ENCODE peak calls at places on chromosomes 11 and 22, in six cellular contexts. R, G, A, N, B and J are unnamed samples. For H3K36me3, the result is how much of the 10 kb centered on the place peaks cover.

GRCh38 chr22:41401781-41402648 is 20.3 kb downstream of the TEF start:
- DNase-seq in R (peak), G (peak), A (no peak), N (no peak), B (no peak), J (peak)

GRCh38 chr22:47341464-47341863 is 579.0 kb downstream of the TBC1D22A start:
- DNase-seq in R (no peak), G (no peak), A (no peak), N (no peak), B (no peak), J (no peak)

GRCh38 chr22:19419086-19419463 is 12.5 kb downstream of the HIRA start:
- DNase-seq in R (no peak), G (no peak), A (peak), N (no peak), B (peak), J (no peak)

GRCh38 chr11:109619498-109619897 is 197.5 kb downstream of the C11orf87 start:
- DNase-seq in R (no peak), G (no peak), A (no peak), N (no peak), B (no peak), J (no peak)

GRCh38 chr11:93861808-93862207 is 11.4 kb upstream of the VSTM5 start:
- DNase-seq in R (no peak), G (no peak), A (no peak), N (no peak), B (peak), J (no peak)

GRCh38 chr11:10288881-10289764 is 4.9 kb downstream of the SBF2 start:
- DNase-seq in R (no peak), G (no peak), A (peak), N (no peak), B (no peak), J (no peak)

GRCh38 chr22:47167056-47167455 is 404.6 kb downstream of the TBC1D22A start:
- DNase-seq in R (peak), G (no peak), A (peak), N (no peak), B (no peak), J (peak)

GRCh38 chr11:9535189-9535781 is 38.2 kb upstream of the WEE1 start:
- DNase-seq in R (peak), G (peak), A (peak), N (no peak), B (peak), J (peak)

GRCh38 chr22:36211237-36211881 is 9.8 kb upstream of the APOL4 start:
- DNase-seq in R (no peak), G (no peak), A (no peak), N (no peak), B (peak), J (no peak)

GRCh38 chr11:13126430-13126829 is 117.3 kb downstream of the RASSF10 start:
- DNase-seq in R (no peak), G (no peak), A (no peak), N (no peak), B (no peak), J (no peak)

GRCh38 chr11:106077609-106078517 is at the start of gene AASDHPPT:
- DNase-seq in R (no peak), G (no peak), A (no peak), N (no peak), B (peak), J (peak)

GRCh38 chr11:127493330-127493729 is 492.8 kb upstream of the KIRREL3 start:
- DNase-seq in R (no peak), G (no peak), A (no peak), N (no peak), B (peak), J (no peak)

GRCh38 chr22:30318773-30319419 is 7.8 kb downstream of the TBC1D10A start:
- DNase-seq in R (no peak), G (no peak), A (no peak), N (no peak), B (no peak), J (no peak)

GRCh38 chr22:19773470-19774040 is 13.0 kb downstream of the TBX1 start:
- DNase-seq in R (no peak), G (no peak), A (peak), N (no peak), B (no peak), J (no peak)

GRCh38 chr22:43244803-43245527 is 58.0 kb upstream of the TTLL12 start:
- DNase-seq in R (no peak), G (no peak), A (no peak), N (no peak), B (no peak), J (no peak)

GRCh38 chr11:65291613-65292012 is 23.1 kb upstream of the CDC42EP2 start:
- DNase-seq in R (no peak), G (no peak), A (no peak), N (no peak), B (no peak), J (no peak)

GRCh38 chr11:69101100-69101791 is 52.5 kb downstream of the TPCN2 start:
- DNase-seq in R (peak), G (peak), A (peak), N (no peak), B (peak), J (peak)

GRCh38 chr11:112292785-112293407 is 32.2 kb upstream of the PLET1 start:
- DNase-seq in R (no peak), G (no peak), A (no peak), N (no peak), B (no peak), J (no peak)

GRCh38 chr11:70230840-70231710 is 28.0 kb downstream of the FADD start:
- DNase-seq in R (no peak), G (no peak), A (no peak), N (no peak), B (no peak), J (no peak)

GRCh38 chr11:134086376-134086775 is 17.5 kb downstream of the JAM3 start:
- DNase-seq in R (no peak), G (no peak), A (no peak), N (no peak), B (no peak), J (no peak)

GRCh38 chr11:120576606-120577005 is 65.1 kb downstream of the GRIK4 start:
- DNase-seq in R (no peak), G (no peak), A (no peak), N (no peak), B (no peak), J (no peak)

GRCh38 chr22:30267382-30268302 is 991 bp upstream of the OSM start:
- DNase-seq in R (no peak), G (no peak), A (peak), N (no peak), B (no peak), J (no peak)

GRCh38 chr11:17563248-17563647 is 16.2 kb downstream of the OTOG start:
- DNase-seq in R (peak), G (no peak), A (no peak), N (no peak), B (no peak), J (no peak)

GRCh38 chr11:92775277-92775676 is 194.2 kb upstream of the MTNR1B start:
- DNase-seq in R (no peak), G (no peak), A (no peak), N (no peak), B (no peak), J (no peak)

GRCh38 chr11:1970956-1971355 is 23.8 kb downstream of the MRPL23 start:
- DNase-seq in R (no peak), G (no peak), A (peak), N (no peak), B (no peak), J (no peak)

GRCh38 chr11:32615422-32615821 is 31.8 kb downstream of the EIF3M start:
- DNase-seq in R (no peak), G (no peak), A (no peak), N (no peak), B (no peak), J (no peak)

GRCh38 chr22:46058591-46059519 is 81.9 kb upstream of the WNT7B start:
- DNase-seq in R (peak), G (peak), A (peak), N (no peak), B (no peak), J (peak)

GRCh38 chr22:39908737-39909136 is 7.9 kb downstream of the GRAP2 start:
- DNase-seq in R (no peak), G (no peak), A (no peak), N (no peak), B (peak), J (no peak)

GRCh38 chr11:10331548-10332289 is 26.8 kb downstream of the ADM start:
- DNase-seq in R (no peak), G (no peak), A (no peak), N (no peak), B (no peak), J (no peak)

GRCh38 chr22:22895776-22896445 is 8.3 kb downstream of the IGLL5 start:
- DNase-seq in R (peak), G (no peak), A (peak), N (no peak), B (no peak), J (no peak)

GRCh38 chr11:66639066-66639813 is 737 bp downstream of the RBM4 start:
- DNase-seq in R (peak), G (peak), A (no peak), N (no peak), B (peak), J (no peak)

GRCh38 chr11:125091247-125091876 is 20.1 kb downstream of the TMEM218 start:
- DNase-seq in R (no peak), G (no peak), A (peak), N (no peak), B (peak), J (no peak)

GRCh38 chr11:132586801-132587200 is 945.5 kb downstream of the OPCML start:
- DNase-seq in R (no peak), G (no peak), A (no peak), N (no peak), B (no peak), J (no peak)

GRCh38 chr11:1754376-1755150 is 4.2 kb upstream of the IFITM10 start:
- DNase-seq in R (no peak), G (no peak), A (peak), N (no peak), B (no peak), J (no peak)

GRCh38 chr11:61742391-61742790 is 10.0 kb upstream of the MYRF start:
- DNase-seq in R (no peak), G (peak), A (no peak), N (no peak), B (no peak), J (no peak)

GRCh38 chr11:128334311-128335044 is 252.9 kb downstream of the ETS1 start:
- DNase-seq in R (peak), G (no peak), A (peak), N (no peak), B (no peak), J (no peak)

GRCh38 chr11:59767212-59767611 is 12.0 kb downstream of the STX3 start:
- DNase-seq in R (no peak), G (no peak), A (no peak), N (no peak), B (peak), J (no peak)

GRCh38 chr22:37318255-37319109 is 36.2 kb downstream of the CYTH4 start:
- DNase-seq in R (no peak), G (no peak), A (no peak), N (no peak), B (no peak), J (no peak)

DNA sequence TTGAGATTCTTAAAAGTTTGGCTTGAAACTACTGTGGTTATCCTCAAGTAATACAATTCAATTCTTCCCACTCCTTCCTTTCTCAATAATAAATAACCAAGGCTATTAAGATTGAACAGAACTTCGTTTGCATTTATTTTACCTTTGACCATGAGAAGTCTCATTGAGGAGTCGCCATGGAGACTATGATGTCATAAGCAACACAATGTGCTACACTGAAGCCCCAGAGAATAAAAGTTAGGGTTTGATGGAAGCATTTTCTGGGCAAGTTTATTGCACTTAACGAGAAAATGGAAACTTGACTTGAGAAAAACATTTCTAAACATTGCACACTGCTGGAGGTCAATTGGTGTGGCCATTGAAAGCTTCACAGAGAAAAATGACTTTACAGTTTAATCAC is 121.5 kb downstream of the FAM76B start:
- DNase-seq in R (no peak), G (no peak), A (no peak), N (no peak), B (no peak), J (no peak)
- H3K36me3 ChIP-seq in R (under half), G (under half), A (under half), N (under half), B (under half), J (under half)

DNA sequence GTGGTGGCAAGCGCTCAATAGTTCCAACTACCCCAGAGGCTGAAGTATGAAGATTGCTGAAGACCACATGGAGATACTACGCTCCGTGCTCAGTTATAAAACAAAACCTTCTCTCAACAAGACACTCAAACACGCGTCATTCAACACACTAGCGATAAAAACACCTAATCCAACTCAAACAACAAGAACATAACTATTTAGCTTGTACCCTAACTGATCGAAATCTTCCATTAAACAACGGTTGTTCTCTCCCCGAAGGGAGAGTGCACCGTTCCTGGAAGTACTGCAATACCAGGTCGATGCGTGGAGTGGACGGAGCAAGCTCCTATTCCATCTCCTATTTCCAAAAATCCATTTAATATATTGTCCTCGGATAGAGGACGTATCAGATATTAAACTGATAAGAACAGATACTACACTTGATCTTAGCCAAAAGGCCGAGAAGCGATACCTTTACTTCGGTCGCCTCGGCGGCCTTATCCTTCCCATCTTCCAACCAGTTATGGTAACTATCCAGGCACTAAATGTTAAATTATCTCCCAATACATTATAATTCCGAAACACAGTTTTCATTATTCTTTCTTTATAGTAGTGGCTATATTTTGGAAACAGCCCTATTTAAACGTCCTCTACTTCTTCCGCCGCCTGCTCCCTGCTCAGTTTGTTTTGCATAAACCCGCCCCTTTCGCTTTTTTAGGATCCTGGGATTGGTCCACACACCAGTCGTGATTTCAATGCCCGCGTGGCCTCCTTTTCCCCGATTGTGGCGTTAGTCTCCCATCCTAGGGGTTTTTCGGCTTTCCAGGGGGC is 2.2 kb upstream of the WDR74 start:
- DNase-seq in R (peak), G (peak), A (peak), N (peak), B (peak), J (peak)
- TF ChIP-seq POLR2A in R (peak), G (peak), A (peak), N (peak), B (peak), J (peak)

GRCh38 chr11:57815877-57816276 is 54.3 kb downstream of the CTNND1 start:
- DNase-seq in R (no peak), G (no peak), A (no peak), N (no peak), B (no peak), J (no peak)

GRCh38 chr11:57815476-57815875 is 53.9 kb downstream of the CTNND1 start:
- DNase-seq in R (no peak), G (no peak), A (no peak), N (no peak), B (no peak), J (no peak)

DNA sequence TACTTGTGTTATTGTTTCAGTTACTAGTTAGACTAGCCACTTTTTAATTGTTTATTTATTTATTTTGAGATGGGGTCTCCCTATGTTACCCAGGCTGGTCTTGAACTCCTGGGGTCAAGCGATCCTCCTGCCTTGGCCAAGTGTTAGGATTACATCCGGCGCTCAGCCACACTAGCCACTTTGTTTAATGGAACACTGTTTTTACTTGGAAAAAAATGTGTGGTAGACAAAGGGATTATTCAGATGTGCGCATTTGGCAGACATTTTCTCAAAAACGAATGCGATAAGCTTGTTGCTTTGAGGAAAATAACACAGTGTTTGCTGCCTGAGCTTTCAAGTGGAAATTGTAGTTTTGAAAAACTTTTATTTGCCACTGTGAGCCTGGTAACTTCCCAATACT is 51.0 kb downstream of the CTNND1 start:
- DNase-seq in R (no peak), G (no peak), A (no peak), N (no peak), B (no peak), J (no peak)
- H3K36me3 ChIP-seq in R (half or more), G (under half), A (half or more), N (half or more), B (half or more), J (under half)

DNA sequence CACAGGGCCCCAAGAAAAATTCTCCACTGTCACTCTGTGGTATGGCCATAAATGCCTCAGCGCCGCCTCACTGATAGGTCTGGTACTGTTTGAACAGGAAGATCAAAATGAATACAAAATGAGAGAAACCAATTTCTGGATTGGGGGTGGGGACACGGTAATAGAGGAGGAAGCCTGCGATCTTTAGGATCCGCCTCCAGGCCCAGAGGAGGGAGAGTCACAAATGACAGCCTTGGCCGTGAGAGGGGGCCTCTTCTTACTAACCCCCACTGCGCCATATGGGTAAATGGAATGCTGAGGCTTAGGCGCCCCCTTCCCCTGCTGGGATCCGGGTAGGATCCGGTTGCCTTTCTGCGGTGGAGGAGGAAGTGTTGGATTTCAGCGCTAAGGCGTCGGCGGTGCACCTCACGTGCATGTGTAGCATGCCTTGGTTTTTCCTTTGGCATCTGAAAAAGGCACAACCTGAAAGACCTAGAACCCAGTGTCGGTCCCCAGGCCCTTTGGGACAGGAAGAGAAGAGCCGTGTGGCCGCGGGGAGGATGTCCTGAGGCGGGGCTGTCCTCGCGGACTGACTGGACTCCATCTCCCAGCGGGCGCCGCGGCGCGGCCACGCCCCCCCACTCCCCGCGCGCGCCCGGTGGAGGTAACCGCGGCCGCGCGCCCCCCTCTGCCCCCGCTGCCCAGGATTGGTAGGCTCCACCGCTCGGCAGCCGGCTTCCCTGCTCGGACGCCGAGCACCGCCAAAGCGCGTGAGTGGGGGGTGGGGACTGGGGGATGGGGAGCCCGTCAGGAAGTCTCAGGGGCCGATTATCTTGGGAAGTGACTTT is 718 bp upstream of the MADD start:
- DNase-seq in R (peak), G (peak), A (peak), N (peak), B (peak), J (peak)
- TF ChIP-seq POLR2A in R (no peak), G (peak), A (no peak), N (no peak), B (peak), J (no peak)